ENCODE peak calls at places on chromosome 2, in ten cellular contexts. One of them, this sample, is unnamed.

GRCh38 chr2:37820471-37820991 is 104.6 kb upstream of the RMDN2 start:
- DNase-seq in stimulated activated CD8-positive, alpha-beta memory T cell treated with anti-CD3 and anti-CD28 coated beads, Interleukin-7, amount 100 ng/mL, for 4 hours: no peak
- DNase-seq in AG04449: no peak
- DNase-seq in anterior cingulate cortex: no peak
- DNase-seq in C1 segment of cervical spinal cord: no peak
- DNase-seq in NCI-H345: no peak
- DNase-seq in HFFc6: no peak
- DNase-seq in GM23248: peak
- DNase-seq in kidney: no peak
- DNase-seq in AG09319: no peak
- DNase-seq in this sample: no peak

GRCh38 chr2:172877826-172878225 is 142.2 kb downstream of the RAPGEF4 start:
- DNase-seq in stimulated activated CD8-positive, alpha-beta memory T cell treated with anti-CD3 and anti-CD28 coated beads, Interleukin-7, amount 100 ng/mL, for 4 hours: no peak
- DNase-seq in AG04449: no peak
- DNase-seq in anterior cingulate cortex: no peak
- DNase-seq in C1 segment of cervical spinal cord: no peak
- DNase-seq in NCI-H345: no peak
- DNase-seq in HFFc6: peak
- DNase-seq in GM23248: peak
- DNase-seq in kidney: no peak
- DNase-seq in AG09319: no peak
- DNase-seq in this sample: no peak

GRCh38 chr2:234725528-234726264 is 226.1 kb upstream of the SH3BP4 start:
- DNase-seq in stimulated activated CD8-positive, alpha-beta memory T cell treated with anti-CD3 and anti-CD28 coated beads, Interleukin-7, amount 100 ng/mL, for 4 hours: no peak
- DNase-seq in AG04449: no peak
- DNase-seq in anterior cingulate cortex: no peak
- DNase-seq in C1 segment of cervical spinal cord: no peak
- DNase-seq in NCI-H345: no peak
- DNase-seq in HFFc6: peak
- DNase-seq in GM23248: peak
- DNase-seq in kidney: no peak
- DNase-seq in AG09319: no peak
- DNase-seq in this sample: no peak

GRCh38 chr2:38554973-38555595 is 47.6 kb downstream of the HNRNPLL start:
- DNase-seq in stimulated activated CD8-positive, alpha-beta memory T cell treated with anti-CD3 and anti-CD28 coated beads, Interleukin-7, amount 100 ng/mL, for 4 hours: no peak
- DNase-seq in AG04449: no peak
- DNase-seq in anterior cingulate cortex: no peak
- DNase-seq in C1 segment of cervical spinal cord: no peak
- DNase-seq in NCI-H345: no peak
- DNase-seq in HFFc6: peak
- DNase-seq in GM23248: peak
- DNase-seq in kidney: no peak
- DNase-seq in AG09319: no peak
- DNase-seq in this sample: no peak

GRCh38 chr2:30110773-30111172 is 36.0 kb upstream of the YPEL5 start:
- DNase-seq in stimulated activated CD8-positive, alpha-beta memory T cell treated with anti-CD3 and anti-CD28 coated beads, Interleukin-7, amount 100 ng/mL, for 4 hours: no peak
- DNase-seq in AG04449: no peak
- DNase-seq in anterior cingulate cortex: no peak
- DNase-seq in C1 segment of cervical spinal cord: no peak
- DNase-seq in NCI-H345: no peak
- DNase-seq in HFFc6: peak
- DNase-seq in GM23248: peak
- DNase-seq in kidney: no peak
- DNase-seq in AG09319: no peak
- DNase-seq in this sample: no peak

GRCh38 chr2:156343096-156343939 is 10.8 kb upstream of the NR4A2 start:
- DNase-seq in stimulated activated CD8-positive, alpha-beta memory T cell treated with anti-CD3 and anti-CD28 coated beads, Interleukin-7, amount 100 ng/mL, for 4 hours: no peak
- DNase-seq in AG04449: no peak
- DNase-seq in anterior cingulate cortex: no peak
- DNase-seq in C1 segment of cervical spinal cord: no peak
- DNase-seq in NCI-H345: no peak
- DNase-seq in HFFc6: no peak
- DNase-seq in GM23248: no peak
- DNase-seq in kidney: no peak
- DNase-seq in AG09319: no peak
- DNase-seq in this sample: no peak

GRCh38 chr2:196592912-196593881 is 46.3 kb upstream of the CCDC150 start:
- DNase-seq in stimulated activated CD8-positive, alpha-beta memory T cell treated with anti-CD3 and anti-CD28 coated beads, Interleukin-7, amount 100 ng/mL, for 4 hours: no peak
- DNase-seq in AG04449: no peak
- DNase-seq in anterior cingulate cortex: no peak
- DNase-seq in C1 segment of cervical spinal cord: no peak
- DNase-seq in NCI-H345: peak
- DNase-seq in HFFc6: peak
- DNase-seq in GM23248: peak
- DNase-seq in kidney: peak
- DNase-seq in AG09319: no peak
- DNase-seq in this sample: peak

GRCh38 chr2:26503238-26503880 is 25.4 kb upstream of the OTOF start:
- DNase-seq in stimulated activated CD8-positive, alpha-beta memory T cell treated with anti-CD3 and anti-CD28 coated beads, Interleukin-7, amount 100 ng/mL, for 4 hours: peak
- DNase-seq in AG04449: no peak
- DNase-seq in anterior cingulate cortex: no peak
- DNase-seq in C1 segment of cervical spinal cord: peak
- DNase-seq in NCI-H345: peak
- DNase-seq in HFFc6: peak
- DNase-seq in GM23248: peak
- DNase-seq in kidney: peak
- DNase-seq in AG09319: no peak
- DNase-seq in this sample: peak

GRCh38 chr2:70931376-70932000 is 4.2 kb upstream of the ATP6V1B1 start:
- DNase-seq in stimulated activated CD8-positive, alpha-beta memory T cell treated with anti-CD3 and anti-CD28 coated beads, Interleukin-7, amount 100 ng/mL, for 4 hours: no peak
- DNase-seq in AG04449: no peak
- DNase-seq in anterior cingulate cortex: no peak
- DNase-seq in C1 segment of cervical spinal cord: no peak
- DNase-seq in NCI-H345: no peak
- DNase-seq in HFFc6: no peak
- DNase-seq in GM23248: no peak
- DNase-seq in kidney: no peak
- DNase-seq in AG09319: no peak
- DNase-seq in this sample: no peak

GRCh38 chr2:228556707-228557106 is 375.2 kb upstream of the SPHKAP start:
- DNase-seq in stimulated activated CD8-positive, alpha-beta memory T cell treated with anti-CD3 and anti-CD28 coated beads, Interleukin-7, amount 100 ng/mL, for 4 hours: no peak
- DNase-seq in AG04449: no peak
- DNase-seq in anterior cingulate cortex: no peak
- DNase-seq in C1 segment of cervical spinal cord: no peak
- DNase-seq in NCI-H345: no peak
- DNase-seq in HFFc6: peak
- DNase-seq in GM23248: peak
- DNase-seq in kidney: no peak
- DNase-seq in AG09319: no peak
- DNase-seq in this sample: no peak

GRCh38 chr2:147595200-147595599 is 249.6 kb upstream of the ACVR2A start:
- DNase-seq in stimulated activated CD8-positive, alpha-beta memory T cell treated with anti-CD3 and anti-CD28 coated beads, Interleukin-7, amount 100 ng/mL, for 4 hours: no peak
- DNase-seq in AG04449: no peak
- DNase-seq in anterior cingulate cortex: no peak
- DNase-seq in C1 segment of cervical spinal cord: no peak
- DNase-seq in NCI-H345: peak
- DNase-seq in HFFc6: no peak
- DNase-seq in GM23248: peak
- DNase-seq in kidney: no peak
- DNase-seq in AG09319: no peak
- DNase-seq in this sample: no peak

GRCh38 chr2:220090050-220090449 is 462.6 kb downstream of the SLC4A3 start:
- DNase-seq in stimulated activated CD8-positive, alpha-beta memory T cell treated with anti-CD3 and anti-CD28 coated beads, Interleukin-7, amount 100 ng/mL, for 4 hours: no peak
- DNase-seq in AG04449: no peak
- DNase-seq in anterior cingulate cortex: no peak
- DNase-seq in C1 segment of cervical spinal cord: no peak
- DNase-seq in NCI-H345: no peak
- DNase-seq in HFFc6: peak
- DNase-seq in GM23248: peak
- DNase-seq in kidney: no peak
- DNase-seq in AG09319: peak
- DNase-seq in this sample: no peak

GRCh38 chr2:28649481-28650260 is 102.0 kb upstream of the PPP1CB start:
- DNase-seq in stimulated activated CD8-positive, alpha-beta memory T cell treated with anti-CD3 and anti-CD28 coated beads, Interleukin-7, amount 100 ng/mL, for 4 hours: no peak
- DNase-seq in AG04449: no peak
- DNase-seq in anterior cingulate cortex: no peak
- DNase-seq in C1 segment of cervical spinal cord: no peak
- DNase-seq in NCI-H345: no peak
- DNase-seq in HFFc6: peak
- DNase-seq in GM23248: peak
- DNase-seq in kidney: no peak
- DNase-seq in AG09319: no peak
- DNase-seq in this sample: no peak

GRCh38 chr2:240187989-240188590 is 47.6 kb upstream of the OTOS start:
- DNase-seq in stimulated activated CD8-positive, alpha-beta memory T cell treated with anti-CD3 and anti-CD28 coated beads, Interleukin-7, amount 100 ng/mL, for 4 hours: no peak
- DNase-seq in AG04449: no peak
- DNase-seq in anterior cingulate cortex: no peak
- DNase-seq in C1 segment of cervical spinal cord: no peak
- DNase-seq in NCI-H345: no peak
- DNase-seq in HFFc6: no peak
- DNase-seq in GM23248: no peak
- DNase-seq in kidney: no peak
- DNase-seq in AG09319: no peak
- DNase-seq in this sample: no peak

GRCh38 chr2:219003267-219003634 is 10.0 kb upstream of the CRYBA2 start:
- DNase-seq in stimulated activated CD8-positive, alpha-beta memory T cell treated with anti-CD3 and anti-CD28 coated beads, Interleukin-7, amount 100 ng/mL, for 4 hours: no peak
- DNase-seq in AG04449: no peak
- DNase-seq in anterior cingulate cortex: no peak
- DNase-seq in C1 segment of cervical spinal cord: no peak
- DNase-seq in NCI-H345: no peak
- DNase-seq in HFFc6: no peak
- DNase-seq in GM23248: no peak
- DNase-seq in kidney: no peak
- DNase-seq in AG09319: no peak
- DNase-seq in this sample: peak

GRCh38 chr2:203683932-203684556 is 22.4 kb upstream of the CD28 start:
- DNase-seq in stimulated activated CD8-positive, alpha-beta memory T cell treated with anti-CD3 and anti-CD28 coated beads, Interleukin-7, amount 100 ng/mL, for 4 hours: no peak
- DNase-seq in AG04449: peak
- DNase-seq in anterior cingulate cortex: no peak
- DNase-seq in C1 segment of cervical spinal cord: no peak
- DNase-seq in NCI-H345: no peak
- DNase-seq in HFFc6: peak
- DNase-seq in GM23248: peak
- DNase-seq in kidney: no peak
- DNase-seq in AG09319: no peak
- DNase-seq in this sample: no peak

GRCh38 chr2:203763425-203764272 is 57.2 kb downstream of the CD28 start:
- DNase-seq in stimulated activated CD8-positive, alpha-beta memory T cell treated with anti-CD3 and anti-CD28 coated beads, Interleukin-7, amount 100 ng/mL, for 4 hours: no peak
- DNase-seq in AG04449: no peak
- DNase-seq in anterior cingulate cortex: no peak
- DNase-seq in C1 segment of cervical spinal cord: no peak
- DNase-seq in NCI-H345: no peak
- DNase-seq in HFFc6: no peak
- DNase-seq in GM23248: no peak
- DNase-seq in kidney: no peak
- DNase-seq in AG09319: no peak
- DNase-seq in this sample: no peak

GRCh38 chr2:209872675-209873074 is 101.0 kb downstream of the UNC80 start:
- DNase-seq in stimulated activated CD8-positive, alpha-beta memory T cell treated with anti-CD3 and anti-CD28 coated beads, Interleukin-7, amount 100 ng/mL, for 4 hours: no peak
- DNase-seq in AG04449: no peak
- DNase-seq in anterior cingulate cortex: no peak
- DNase-seq in C1 segment of cervical spinal cord: no peak
- DNase-seq in NCI-H345: no peak
- DNase-seq in HFFc6: no peak
- DNase-seq in GM23248: no peak
- DNase-seq in kidney: peak
- DNase-seq in AG09319: no peak
- DNase-seq in this sample: no peak

GRCh38 chr2:20638646-20639430 is 12.1 kb downstream of the HS1BP3 start:
- DNase-seq in stimulated activated CD8-positive, alpha-beta memory T cell treated with anti-CD3 and anti-CD28 coated beads, Interleukin-7, amount 100 ng/mL, for 4 hours: no peak
- DNase-seq in AG04449: no peak
- DNase-seq in anterior cingulate cortex: no peak
- DNase-seq in C1 segment of cervical spinal cord: no peak
- DNase-seq in NCI-H345: no peak
- DNase-seq in HFFc6: no peak
- DNase-seq in GM23248: no peak
- DNase-seq in kidney: peak
- DNase-seq in AG09319: no peak
- DNase-seq in this sample: no peak

GRCh38 chr2:194545978-194546377 is 1111.0 kb upstream of the SLC39A10 start:
- DNase-seq in stimulated activated CD8-positive, alpha-beta memory T cell treated with anti-CD3 and anti-CD28 coated beads, Interleukin-7, amount 100 ng/mL, for 4 hours: no peak
- DNase-seq in AG04449: no peak
- DNase-seq in anterior cingulate cortex: no peak
- DNase-seq in C1 segment of cervical spinal cord: no peak
- DNase-seq in NCI-H345: no peak
- DNase-seq in HFFc6: no peak
- DNase-seq in GM23248: peak
- DNase-seq in kidney: no peak
- DNase-seq in AG09319: no peak
- DNase-seq in this sample: no peak

GRCh38 chr2:238260879-238261278 is 21.0 kb upstream of the HES6 start:
- DNase-seq in stimulated activated CD8-positive, alpha-beta memory T cell treated with anti-CD3 and anti-CD28 coated beads, Interleukin-7, amount 100 ng/mL, for 4 hours: no peak
- DNase-seq in AG04449: no peak
- DNase-seq in anterior cingulate cortex: no peak
- DNase-seq in C1 segment of cervical spinal cord: no peak
- DNase-seq in NCI-H345: no peak
- DNase-seq in HFFc6: no peak
- DNase-seq in GM23248: no peak
- DNase-seq in kidney: peak
- DNase-seq in AG09319: no peak
- DNase-seq in this sample: no peak

GRCh38 chr2:231392431-231393148 is 2.9 kb upstream of the B3GNT7 start:
- DNase-seq in stimulated activated CD8-positive, alpha-beta memory T cell treated with anti-CD3 and anti-CD28 coated beads, Interleukin-7, amount 100 ng/mL, for 4 hours: no peak
- DNase-seq in AG04449: no peak
- DNase-seq in anterior cingulate cortex: no peak
- DNase-seq in C1 segment of cervical spinal cord: no peak
- DNase-seq in NCI-H345: no peak
- DNase-seq in HFFc6: no peak
- DNase-seq in GM23248: no peak
- DNase-seq in kidney: peak
- DNase-seq in AG09319: no peak
- DNase-seq in this sample: no peak

GRCh38 chr2:173982918-173983317 is 17.7 kb upstream of the SP3 start:
- DNase-seq in stimulated activated CD8-positive, alpha-beta memory T cell treated with anti-CD3 and anti-CD28 coated beads, Interleukin-7, amount 100 ng/mL, for 4 hours: no peak
- DNase-seq in AG04449: no peak
- DNase-seq in anterior cingulate cortex: peak
- DNase-seq in C1 segment of cervical spinal cord: no peak
- DNase-seq in NCI-H345: peak
- DNase-seq in HFFc6: peak
- DNase-seq in GM23248: peak
- DNase-seq in kidney: no peak
- DNase-seq in AG09319: no peak
- DNase-seq in this sample: peak